ENCODE peak calls at places on chromosomes 7 and 10, in five cellular contexts. A, F, H, Q and C are unnamed samples.

GRCh38 chr7:92988051-92988450 is 129.7 kb downstream of the SAMD9 start:
- DNase-seq in A (no peak), F (no peak), H (peak; percentile 79), Q (no peak), C (peak; percentile 67)

GRCh38 chr10:13390604-13391522 is 42.8 kb upstream of the SEPHS1 start:
- DNase-seq in A (no peak), F (no peak), H (no peak), Q (no peak), C (no peak)

GRCh38 chr7:111229951-111230350 is 139.0 kb downstream of the LRRN3 start:
- DNase-seq in A (no peak), F (no peak), H (no peak), Q (no peak), C (no peak)

GRCh38 chr10:59970396-59971368 is 64.3 kb upstream of the CCDC6 start:
- DNase-seq in A (no peak), F (no peak), H (no peak), Q (peak; percentile 14), C (no peak)

GRCh38 chr7:141072548-141073172 is 1.2 kb upstream of the TMEM178B start:
- DNase-seq in A (peak; percentile 78), F (peak; percentile 46), H (peak; percentile 57), Q (peak; percentile 88), C (peak; percentile 79)

GRCh38 chr10:9209105-9209798 is 1154.8 kb downstream of the GATA3 start:
- DNase-seq in A (peak; percentile 17), F (peak; percentile 41), H (peak; percentile 55), Q (peak; percentile 24), C (peak; percentile 58)

GRCh38 chr10:94747838-94748237 is 14.6 kb upstream of the CYP2C19 start:
- DNase-seq in A (no peak), F (no peak), H (no peak), Q (no peak), C (no peak)

GRCh38 chr7:159028456-159029401 is 115.9 kb downstream of the VIPR2 start:
- DNase-seq in A (no peak), F (no peak), H (no peak), Q (no peak), C (no peak)

GRCh38 chr10:71623098-71623985 is 96.2 kb downstream of the C10orf105 start:
- DNase-seq in A (no peak), F (peak; percentile 39), H (peak; percentile 48), Q (no peak), C (peak; percentile 26)

GRCh38 chr10:43785252-43785651 is 136.6 kb upstream of the ZNF32 start:
- DNase-seq in A (no peak), F (no peak), H (peak; percentile 31), Q (no peak), C (no peak)

GRCh38 chr7:155122831-155123230 is 52.7 kb downstream of the HTR5A start:
- DNase-seq in A (no peak), F (no peak), H (no peak), Q (peak; percentile 63), C (no peak)

GRCh38 chr10:127063762-127064161 is 132.6 kb downstream of the INSYN2A start:
- DNase-seq in A (no peak), F (no peak), H (no peak), Q (no peak), C (no peak)

GRCh38 chr10:78236416-78237015 is 202.9 kb downstream of the RPS24 start:
- DNase-seq in A (no peak), F (no peak), H (no peak), Q (no peak), C (no peak)

GRCh38 chr7:30921951-30922401 is 10.3 kb downstream of the AQP1 start:
- DNase-seq in A (no peak), F (peak; percentile 12), H (no peak), Q (no peak), C (no peak)

GRCh38 chr7:83649701-83650100 is 762 bp upstream of the SEMA3E start:
- DNase-seq in A (no peak), F (no peak), H (no peak), Q (no peak), C (no peak)

GRCh38 chr7:121167971-121168370 is 160.8 kb upstream of the WNT16 start:
- DNase-seq in A (no peak), F (no peak), H (peak; percentile 67), Q (no peak), C (peak; percentile 21)